ENCODE peak calls at places on chromosome 6, in six cellular contexts. One of them, this sample, is unnamed.

GRCh38 chr6:44264154-44265002 is 973 bp downstream of the NFKBIE start:
- DNase-seq in pancreas: peak; percentile 69
- DNase-seq in breast epithelium: no peak
- DNase-seq in testis: peak; percentile 33
- DNase-seq in PC-3: no peak
- DNase-seq in brain microvascular endothelial cell: no peak
- DNase-seq in this sample: no peak

GRCh38 chr6:37369321-37370196 is 15.8 kb downstream of the RNF8 start:
- DNase-seq in brain microvascular endothelial cell: peak; percentile 49
- DNase-seq in testis: no peak
- DNase-seq in breast epithelium: no peak
- DNase-seq in pancreas: no peak
- DNase-seq in PC-3: peak; percentile 50
- DNase-seq in this sample: no peak

GRCh38 chr6:55065020-55065419 is 109.3 kb upstream of the HCRTR2 start:
- DNase-seq in breast epithelium: no peak
- DNase-seq in PC-3: no peak
- DNase-seq in testis: no peak
- DNase-seq in pancreas: no peak
- DNase-seq in brain microvascular endothelial cell: no peak
- DNase-seq in this sample: no peak

GRCh38 chr6:42030585-42031506 is 19.5 kb upstream of the TAF8 start:
- DNase-seq in breast epithelium: no peak
- DNase-seq in pancreas: no peak
- DNase-seq in brain microvascular endothelial cell: peak; percentile 33
- DNase-seq in testis: peak; percentile 73
- DNase-seq in PC-3: no peak
- DNase-seq in this sample: no peak

GRCh38 chr6:167127785-167128531 is 5.1 kb downstream of the CCR6 start:
- DNase-seq in PC-3: no peak
- DNase-seq in brain microvascular endothelial cell: no peak
- DNase-seq in pancreas: no peak
- DNase-seq in testis: no peak
- DNase-seq in breast epithelium: no peak
- DNase-seq in this sample: no peak

GRCh38 chr6:39289490-39289889 is 24.7 kb downstream of the KCNK17 start:
- DNase-seq in breast epithelium: no peak
- DNase-seq in pancreas: no peak
- DNase-seq in brain microvascular endothelial cell: no peak
- DNase-seq in PC-3: peak; percentile 19
- DNase-seq in testis: no peak
- DNase-seq in this sample: no peak

GRCh38 chr6:81751388-81752083 is 945 bp downstream of the TENT5A start:
- DNase-seq in breast epithelium: peak; percentile 69
- DNase-seq in PC-3: peak; percentile 41
- DNase-seq in brain microvascular endothelial cell: peak; percentile 22
- DNase-seq in testis: peak; percentile 71
- DNase-seq in pancreas: peak; percentile 82
- DNase-seq in this sample: peak; percentile 74

GRCh38 chr6:166939894-166940293 is 16.5 kb downstream of the RNASET2 start:
- DNase-seq in breast epithelium: no peak
- DNase-seq in brain microvascular endothelial cell: no peak
- DNase-seq in testis: no peak
- DNase-seq in pancreas: no peak
- DNase-seq in PC-3: no peak
- DNase-seq in this sample: no peak

GRCh38 chr6:46501136-46502089 is 10.2 kb upstream of the RCAN2 start:
- DNase-seq in brain microvascular endothelial cell: peak; percentile 29
- DNase-seq in pancreas: no peak
- DNase-seq in breast epithelium: no peak
- DNase-seq in PC-3: peak; percentile 57
- DNase-seq in testis: no peak
- DNase-seq in this sample: no peak

GRCh38 chr6:4253604-4254211 is 118.3 kb upstream of the ECI2 start:
- DNase-seq in pancreas: no peak
- DNase-seq in brain microvascular endothelial cell: peak; percentile 69
- DNase-seq in PC-3: peak; percentile 80
- DNase-seq in breast epithelium: no peak
- DNase-seq in testis: peak; percentile 52
- DNase-seq in this sample: peak; percentile 57

GRCh38 chr6:37173573-37174195 is 3.7 kb downstream of the PIM1 start:
- DNase-seq in testis: no peak
- DNase-seq in breast epithelium: no peak
- DNase-seq in PC-3: no peak
- DNase-seq in pancreas: no peak
- DNase-seq in brain microvascular endothelial cell: no peak
- DNase-seq in this sample: no peak

GRCh38 chr6:37303891-37304503 is 46.1 kb upstream of the TMEM217 start:
- DNase-seq in breast epithelium: no peak
- DNase-seq in brain microvascular endothelial cell: peak; percentile 32
- DNase-seq in PC-3: peak; percentile 64
- DNase-seq in testis: peak; percentile 65
- DNase-seq in pancreas: no peak
- DNase-seq in this sample: peak; percentile 43

GRCh38 chr6:40152196-40152595 is 217.9 kb upstream of the MOCS1 start:
- DNase-seq in PC-3: no peak
- DNase-seq in breast epithelium: no peak
- DNase-seq in brain microvascular endothelial cell: no peak
- DNase-seq in testis: no peak
- DNase-seq in pancreas: no peak
- DNase-seq in this sample: no peak

GRCh38 chr6:12890171-12890790 is 173.7 kb downstream of the PHACTR1 start:
- DNase-seq in pancreas: no peak
- DNase-seq in brain microvascular endothelial cell: no peak
- DNase-seq in breast epithelium: no peak
- DNase-seq in testis: peak; percentile 43
- DNase-seq in PC-3: peak; percentile 40
- DNase-seq in this sample: no peak

GRCh38 chr6:144304223-144304848 is 19.2 kb downstream of the UTRN start:
- DNase-seq in brain microvascular endothelial cell: no peak
- DNase-seq in breast epithelium: no peak
- DNase-seq in testis: no peak
- DNase-seq in PC-3: no peak
- DNase-seq in pancreas: no peak
- DNase-seq in this sample: no peak

GRCh38 chr6:44388876-44389275 is 1.4 kb downstream of the CDC5L start:
- DNase-seq in brain microvascular endothelial cell: no peak
- DNase-seq in pancreas: no peak
- DNase-seq in PC-3: no peak
- DNase-seq in breast epithelium: no peak
- DNase-seq in testis: no peak
- DNase-seq in this sample: no peak

GRCh38 chr6:221531-222349 is 70.5 kb upstream of the DUSP22 start:
- DNase-seq in breast epithelium: no peak
- DNase-seq in PC-3: peak; percentile 44
- DNase-seq in pancreas: no peak
- DNase-seq in testis: no peak
- DNase-seq in brain microvascular endothelial cell: no peak
- DNase-seq in this sample: no peak

GRCh38 chr6:156421933-156422332 is 355.2 kb upstream of the ARID1B start:
- DNase-seq in brain microvascular endothelial cell: no peak
- DNase-seq in breast epithelium: no peak
- DNase-seq in pancreas: no peak
- DNase-seq in testis: no peak
- DNase-seq in PC-3: peak; percentile 59
- DNase-seq in this sample: no peak

GRCh38 chr6:157951828-157952227 is 29.8 kb upstream of the SYNJ2 start:
- DNase-seq in PC-3: no peak
- DNase-seq in breast epithelium: no peak
- DNase-seq in pancreas: no peak
- DNase-seq in brain microvascular endothelial cell: no peak
- DNase-seq in testis: no peak
- DNase-seq in this sample: no peak

GRCh38 chr6:116349216-116349615 is 21.5 kb upstream of the DSE start:
- DNase-seq in pancreas: no peak
- DNase-seq in testis: no peak
- DNase-seq in breast epithelium: no peak
- DNase-seq in brain microvascular endothelial cell: no peak
- DNase-seq in PC-3: no peak
- DNase-seq in this sample: no peak

GRCh38 chr6:38058022-38058421 is 238.5 kb downstream of the ZFAND3 start:
- DNase-seq in testis: no peak
- DNase-seq in breast epithelium: no peak
- DNase-seq in pancreas: no peak
- DNase-seq in brain microvascular endothelial cell: peak; percentile 53
- DNase-seq in PC-3: peak; percentile 58
- DNase-seq in this sample: peak; percentile 74

GRCh38 chr6:3102875-3103274 is 15.6 kb upstream of the BPHL start:
- DNase-seq in brain microvascular endothelial cell: no peak
- DNase-seq in testis: no peak
- DNase-seq in pancreas: no peak
- DNase-seq in breast epithelium: no peak
- DNase-seq in PC-3: no peak
- DNase-seq in this sample: no peak

GRCh38 chr6:49744259-49744658 is at the start of gene CRISP3:
- DNase-seq in testis: no peak
- DNase-seq in PC-3: peak; percentile 80
- DNase-seq in pancreas: no peak
- DNase-seq in breast epithelium: no peak
- DNase-seq in brain microvascular endothelial cell: no peak
- DNase-seq in this sample: no peak

GRCh38 chr6:1481326-1481725 is 92.0 kb downstream of the FOXF2 start:
- DNase-seq in testis: no peak
- DNase-seq in brain microvascular endothelial cell: peak; percentile 58
- DNase-seq in breast epithelium: no peak
- DNase-seq in pancreas: no peak
- DNase-seq in PC-3: peak; percentile 95
- DNase-seq in this sample: peak; percentile 96

GRCh38 chr6:144351338-144351737 is 66.2 kb downstream of the UTRN start:
- DNase-seq in breast epithelium: no peak
- DNase-seq in brain microvascular endothelial cell: no peak
- DNase-seq in PC-3: no peak
- DNase-seq in pancreas: no peak
- DNase-seq in testis: no peak
- DNase-seq in this sample: no peak

GRCh38 chr6:110404602-110405001 is 10.8 kb downstream of the DDO start:
- DNase-seq in PC-3: no peak
- DNase-seq in breast epithelium: no peak
- DNase-seq in testis: no peak
- DNase-seq in pancreas: no peak
- DNase-seq in brain microvascular endothelial cell: no peak
- DNase-seq in this sample: peak; percentile 17

GRCh38 chr6:112781236-112781635 is 434.1 kb downstream of the RFPL4B start:
- DNase-seq in pancreas: no peak
- DNase-seq in PC-3: peak; percentile 17
- DNase-seq in breast epithelium: no peak
- DNase-seq in brain microvascular endothelial cell: peak; percentile 57
- DNase-seq in testis: peak; percentile 18
- DNase-seq in this sample: no peak
- TF ChIP-seq CTCF in pancreas: no peak
- TF ChIP-seq CTCF in PC-3: no peak
- TF ChIP-seq CTCF in breast epithelium: no peak
- TF ChIP-seq CTCF in brain microvascular endothelial cell: peak; percentile 53
- TF ChIP-seq CTCF in testis: no peak
- TF ChIP-seq CTCF in this sample: no peak

DNA sequence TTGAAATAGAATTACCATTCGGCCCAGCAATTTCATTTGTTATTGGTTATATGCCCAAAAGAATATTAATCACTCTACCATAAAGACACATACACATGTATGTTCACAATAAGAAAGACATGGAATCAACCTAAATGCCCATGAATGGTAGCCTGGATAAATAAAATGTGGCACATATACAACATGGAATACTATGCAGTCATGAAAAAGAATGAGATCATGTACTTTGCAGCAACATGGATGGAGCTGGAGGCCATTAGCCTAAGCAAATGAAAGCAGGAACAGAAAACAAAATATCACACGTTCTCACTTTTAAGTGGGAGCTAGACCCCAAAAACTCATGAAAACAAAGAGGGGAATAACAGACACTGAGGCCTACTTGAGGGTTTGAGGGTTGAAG is 52.6 kb upstream of the RNGTT start:
- DNase-seq in PC-3: no peak
- DNase-seq in brain microvascular endothelial cell: no peak
- DNase-seq in testis: no peak
- DNase-seq in breast epithelium: no peak
- DNase-seq in pancreas: no peak
- DNase-seq in this sample: no peak
- H3K4me3 ChIP-seq in PC-3: no peak overlapping the region
- H3K4me3 ChIP-seq in brain microvascular endothelial cell: no peak overlapping the region
- H3K4me3 ChIP-seq in testis: no peak overlapping the region
- H3K4me3 ChIP-seq in breast epithelium: no peak overlapping the region
- H3K4me3 ChIP-seq in pancreas: no peak overlapping the region
- H3K4me3 ChIP-seq in this sample: no peak overlapping the region

GRCh38 chr6:160737934-160738333 is 35.9 kb downstream of the PLG start:
- DNase-seq in PC-3: peak; percentile 65
- DNase-seq in breast epithelium: no peak
- DNase-seq in testis: no peak
- DNase-seq in brain microvascular endothelial cell: no peak
- DNase-seq in pancreas: no peak
- DNase-seq in this sample: no peak

GRCh38 chr6:160730911-160731310 is 28.9 kb downstream of the PLG start:
- DNase-seq in testis: no peak
- DNase-seq in brain microvascular endothelial cell: peak; percentile 3
- DNase-seq in pancreas: no peak
- DNase-seq in PC-3: peak; percentile 25
- DNase-seq in breast epithelium: no peak
- DNase-seq in this sample: no peak

GRCh38 chr6:160735523-160735922 is 33.5 kb downstream of the PLG start:
- DNase-seq in PC-3: no peak
- DNase-seq in brain microvascular endothelial cell: no peak
- DNase-seq in breast epithelium: no peak
- DNase-seq in pancreas: no peak
- DNase-seq in testis: no peak
- DNase-seq in this sample: no peak

GRCh38 chr6:160734627-160735026 is 32.6 kb downstream of the PLG start:
- DNase-seq in breast epithelium: no peak
- DNase-seq in pancreas: no peak
- DNase-seq in testis: no peak
- DNase-seq in brain microvascular endothelial cell: no peak
- DNase-seq in PC-3: no peak
- DNase-seq in this sample: no peak

DNA sequence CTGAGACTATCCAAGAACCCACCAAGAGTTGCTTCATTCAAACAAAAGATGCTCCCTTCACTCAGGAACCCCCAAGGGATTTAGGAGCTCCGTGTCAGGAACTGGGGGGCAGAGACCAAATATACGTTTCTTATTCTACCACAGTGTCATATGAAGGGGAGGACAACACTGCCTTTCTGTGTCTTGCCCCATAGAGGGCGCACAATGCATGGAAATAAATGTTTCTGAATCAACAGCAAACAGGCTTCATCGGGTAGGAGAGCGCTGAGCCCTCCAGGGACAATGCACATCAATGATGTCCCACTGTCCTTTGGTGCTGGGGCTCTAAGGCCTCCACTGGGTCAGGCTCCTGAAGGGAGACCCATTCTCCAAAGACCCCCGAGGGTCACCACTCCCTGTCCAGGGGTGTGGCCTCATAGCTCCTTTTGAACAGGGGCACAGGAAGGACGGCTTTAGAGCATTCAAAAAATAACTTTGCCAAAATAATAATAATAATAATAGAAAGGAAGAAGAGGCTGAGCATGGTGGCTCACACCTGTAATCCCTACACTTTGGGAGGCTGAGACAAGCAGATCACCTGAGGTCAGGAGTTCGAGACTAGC is 31.1 kb downstream of the PLG start:
- DNase-seq in pancreas: no peak
- DNase-seq in testis: peak; percentile 57
- DNase-seq in breast epithelium: no peak
- DNase-seq in PC-3: peak; percentile 68
- DNase-seq in brain microvascular endothelial cell: peak; percentile 50
- DNase-seq in this sample: peak; percentile 56
- TF ChIP-seq CTCF in pancreas: no peak
- TF ChIP-seq CTCF in testis: peak; percentile 8
- TF ChIP-seq CTCF in breast epithelium: peak; percentile 38
- TF ChIP-seq CTCF in PC-3: peak; percentile 76
- TF ChIP-seq CTCF in brain microvascular endothelial cell: peak; percentile 62
- TF ChIP-seq CTCF in this sample: peak; percentile 62

GRCh38 chr6:165615629-165616028 is 47.4 kb downstream of the PDE10A start:
- DNase-seq in pancreas: no peak
- DNase-seq in breast epithelium: no peak
- DNase-seq in brain microvascular endothelial cell: peak; percentile 85
- DNase-seq in PC-3: no peak
- DNase-seq in testis: no peak
- DNase-seq in this sample: no peak
- H3K4me3 ChIP-seq in pancreas: no peak overlapping the region
- H3K4me3 ChIP-seq in breast epithelium: peak overlapping the region; percentile 18
- H3K4me3 ChIP-seq in brain microvascular endothelial cell: peak overlapping the region; percentile 9
- H3K4me3 ChIP-seq in PC-3: no peak overlapping the region
- H3K4me3 ChIP-seq in testis: no peak overlapping the region
- H3K4me3 ChIP-seq in this sample: no peak overlapping the region